ENCODE peak calls at places on chromosome 22, in six cellular contexts. K is fibroblast of villous mesenchyme, Z is heart right ventricle, Q is OCI-LY7, L is Peyer's patch, O is H1. U is an unnamed sample.

GRCh38 chr22:50399751-50400331 is 56.7 kb downstream of the PPP6R2 start:
- DNase-seq in K (peak), Z (peak), Q (peak), L (peak), O (peak), U (no peak)

GRCh38 chr22:42344391-42344861 is 74.0 kb upstream of the TCF20 start:
- DNase-seq in K (no peak), Z (peak), Q (no peak), L (no peak), O (no peak), U (no peak)

GRCh38 chr22:40294696-40295095 is 51.6 kb upstream of the ADSL start:
- DNase-seq in K (no peak), Z (no peak), Q (no peak), L (no peak), O (no peak), U (no peak)

GRCh38 chr22:46436595-46437163 is 100.7 kb downstream of the CELSR1 start:
- DNase-seq in K (no peak), Z (no peak), Q (no peak), L (no peak), O (no peak), U (no peak)

GRCh38 chr22:34800265-34800664 is 265.7 kb upstream of the ISX start:
- DNase-seq in K (no peak), Z (no peak), Q (no peak), L (no peak), O (no peak), U (no peak)

GRCh38 chr22:50502096-50502495 is 5.4 kb downstream of the LMF2 start:
- DNase-seq in K (no peak), Z (no peak), Q (no peak), L (no peak), O (no peak), U (no peak)

GRCh38 chr22:46147061-46147460 is 3.3 kb upstream of the PPARA start:
- DNase-seq in K (no peak), Z (peak), Q (no peak), L (no peak), O (no peak), U (no peak)

GRCh38 chr22:23503736-23504440 is 76.2 kb downstream of the IGLL1 start:
- DNase-seq in K (no peak), Z (no peak), Q (no peak), L (no peak), O (no peak), U (no peak)

GRCh38 chr22:41826001-41826400 is 6.9 kb upstream of the SREBF2 start:
- DNase-seq in K (no peak), Z (no peak), Q (no peak), L (no peak), O (no peak), U (no peak)

GRCh38 chr22:50473855-50474671 is 772 bp downstream of the SBF1 start:
- DNase-seq in K (peak), Z (peak), Q (peak), L (no peak), O (no peak), U (no peak)

GRCh38 chr22:40509401-40510134 is 127.0 kb downstream of the MRTFA start:
- DNase-seq in K (peak), Z (no peak), Q (no peak), L (no peak), O (no peak), U (no peak)

GRCh38 chr22:40525250-40525884 is 111.2 kb downstream of the MRTFA start:
- DNase-seq in K (peak), Z (peak), Q (peak), L (peak), O (no peak), U (no peak)

GRCh38 chr22:28014141-28015055 is 95.3 kb upstream of the PITPNB start:
- DNase-seq in K (no peak), Z (no peak), Q (no peak), L (no peak), O (no peak), U (no peak)

GRCh38 chr22:33544707-33545106 is 375.6 kb downstream of the LARGE1 start:
- DNase-seq in K (peak), Z (no peak), Q (no peak), L (no peak), O (no peak), U (no peak)

GRCh38 chr22:34255042-34255441 is 334.8 kb upstream of the LARGE1 start:
- DNase-seq in K (no peak), Z (peak), Q (no peak), L (no peak), O (no peak), U (no peak)

GRCh38 chr22:44530106-44530505 is 32.1 kb upstream of the RTL6 start:
- DNase-seq in K (no peak), Z (no peak), Q (no peak), L (no peak), O (no peak), U (no peak)

GRCh38 chr22:44531487-44531886 is 33.5 kb upstream of the RTL6 start:
- DNase-seq in K (no peak), Z (no peak), Q (no peak), L (no peak), O (no peak), U (peak)

GRCh38 chr22:44534335-44534734 is 36.3 kb upstream of the RTL6 start:
- DNase-seq in K (no peak), Z (no peak), Q (no peak), L (no peak), O (no peak), U (no peak)

GRCh38 chr22:44532466-44533025 is 34.5 kb upstream of the RTL6 start:
- DNase-seq in K (no peak), Z (no peak), Q (no peak), L (no peak), O (no peak), U (peak)

GRCh38 chr22:44530569-44530968 is 32.5 kb upstream of the RTL6 start:
- DNase-seq in K (no peak), Z (no peak), Q (no peak), L (no peak), O (no peak), U (peak)
- H3K4me3 ChIP-seq in K (no peak), Z (no peak), Q (no peak), L (no peak), O (no peak), U (no peak)

DNA sequence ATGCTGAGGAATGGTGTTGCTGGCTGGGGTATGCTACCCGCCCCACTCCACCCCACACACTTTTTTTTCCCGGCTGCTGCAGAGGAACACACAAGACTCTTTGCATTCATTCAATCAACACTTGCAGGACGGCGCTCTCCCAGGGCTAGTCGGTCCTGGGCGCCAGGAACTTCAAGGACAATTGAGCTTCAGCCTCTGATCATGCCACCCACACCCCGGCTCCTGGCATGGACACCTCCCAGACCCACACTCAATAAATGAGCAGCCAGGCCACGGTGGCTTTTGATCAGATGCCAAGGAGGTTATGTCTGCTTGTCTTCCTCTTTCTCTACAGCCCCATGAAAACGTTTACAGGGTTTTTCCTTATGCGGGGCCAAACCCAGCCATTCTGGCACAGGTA is 19.8 kb downstream of the TPST2 start:
- DNase-seq in K (no peak), Z (no peak), Q (no peak), L (no peak), O (no peak), U (no peak)
- TF ChIP-seq CTCF in K (no peak), Z (no peak), Q (no peak), L (no peak), O (no peak), U (no peak)

GRCh38 chr22:35894937-35895708 is 133.5 kb downstream of the RBFOX2 start:
- DNase-seq in K (peak), Z (no peak), Q (peak), L (no peak), O (no peak), U (no peak)
- H3K4me3 ChIP-seq in K (peak), Z (peak), Q (peak), L (no peak), O (no peak), U (peak)

GRCh38 chr22:48528221-48528915 is 1299.3 kb downstream of the BRD1 start:
- DNase-seq in K (no peak), Z (no peak), Q (no peak), L (no peak), O (no peak), U (no peak)

GRCh38 chr22:48532986-48533385 is 1294.7 kb downstream of the BRD1 start:
- DNase-seq in K (no peak), Z (no peak), Q (no peak), L (no peak), O (no peak), U (no peak)

GRCh38 chr22:48531108-48531507 is 1296.6 kb downstream of the BRD1 start:
- DNase-seq in K (no peak), Z (no peak), Q (no peak), L (no peak), O (no peak), U (no peak)

GRCh38 chr22:48531721-48532435 is 1295.8 kb downstream of the BRD1 start:
- DNase-seq in K (no peak), Z (no peak), Q (no peak), L (no peak), O (no peak), U (no peak)

GRCh38 chr22:48530666-48531065 is 1297.0 kb downstream of the BRD1 start:
- DNase-seq in K (no peak), Z (no peak), Q (no peak), L (no peak), O (no peak), U (no peak)
- TF ChIP-seq CTCF in K (no peak), Z (no peak), Q (no peak), L (no peak), O (no peak), U (no peak)

DNA sequence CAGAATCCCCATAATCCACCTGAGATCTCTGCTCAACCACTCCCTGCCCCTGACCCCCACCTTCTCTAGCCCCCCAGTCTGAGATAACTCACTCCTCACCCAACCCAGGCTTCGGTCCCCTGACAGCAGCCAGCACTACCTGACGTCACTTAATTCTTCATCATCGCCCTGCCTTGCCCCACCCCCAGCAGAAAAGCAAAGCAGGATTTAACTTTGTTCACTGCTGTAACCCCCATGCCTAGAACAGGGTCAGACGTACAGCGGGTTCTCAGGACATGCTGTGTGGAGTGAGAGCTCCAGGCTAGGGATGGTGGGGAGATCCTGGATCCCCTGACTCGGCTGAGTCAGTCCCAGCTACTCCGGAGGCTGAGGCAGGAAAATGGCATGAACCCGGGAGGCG is 45.8 kb downstream of the ELFN2 start:
- DNase-seq in K (no peak), Z (no peak), Q (no peak), L (no peak), O (no peak), U (no peak)
- H3K4me3 ChIP-seq in K (no peak), Z (no peak), Q (no peak), L (no peak), O (no peak), U (no peak)

GRCh38 chr22:45009881-45010531 is at the start of gene PHF21B:
- DNase-seq in K (peak), Z (peak), Q (peak), L (no peak), O (no peak), U (no peak)
- TF ChIP-seq CTCF in K (no peak), Z (no peak), Q (peak), L (no peak), O (no peak), U (no peak)

GRCh38 chr22:30204015-30204741 is 42.4 kb downstream of the LIF start:
- DNase-seq in K (no peak), Z (no peak), Q (no peak), L (no peak), O (no peak), U (no peak)
- H3K4me3 ChIP-seq in K (no peak), Z (no peak), Q (no peak), L (no peak), O (no peak), U (no peak)

GRCh38 chr22:21098099-21098671 is 52.4 kb downstream of the LRRC74B start:
- DNase-seq in K (no peak), Z (no peak), Q (peak), L (no peak), O (no peak), U (no peak)
- TF ChIP-seq CTCF in K (no peak), Z (no peak), Q (peak), L (no peak), O (peak), U (no peak)

GRCh38 chr22:25624486-25624885 is 60.0 kb downstream of the GRK3 start:
- DNase-seq in K (no peak), Z (no peak), Q (no peak), L (no peak), O (no peak), U (no peak)
- H3K4me3 ChIP-seq in K (no peak), Z (no peak), Q (no peak), L (no peak), O (no peak), U (no peak)

GRCh38 chr22:19810381-19811141 is 44.1 kb downstream of the GNB1L start:
- DNase-seq in K (peak), Z (peak), Q (no peak), L (no peak), O (no peak), U (peak)
- TF ChIP-seq CTCF in K (no peak), Z (no peak), Q (no peak), L (no peak), O (no peak), U (no peak)

U was measured in coronary artery.